ENCODE peak calls at places on chromosomes 5 and 9, in nine cellular contexts. One of them, this sample, is unnamed.

GRCh38 chr5:139668064-139668880 is 20.1 kb downstream of the CXXC5 start:
- DNase-seq in sigmoid colon: no peak
- DNase-seq in heart right ventricle: no peak
- DNase-seq in heart left ventricle: peak
- DNase-seq in neural crest cell: no peak
- DNase-seq in GM12865: peak
- DNase-seq in stomach: peak
- DNase-seq in IMR-90: no peak
- DNase-seq in cardiac fibroblast: peak
- DNase-seq in this sample: no peak

GRCh38 chr5:42974546-42974945 is 65.6 kb downstream of the ANXA2R start:
- DNase-seq in heart left ventricle: no peak
- DNase-seq in cardiac fibroblast: no peak
- DNase-seq in heart right ventricle: no peak
- DNase-seq in stomach: no peak
- DNase-seq in sigmoid colon: no peak
- DNase-seq in IMR-90: peak
- DNase-seq in neural crest cell: no peak
- DNase-seq in GM12865: no peak
- DNase-seq in this sample: no peak

GRCh38 chr5:127568166-127568565 is 50.7 kb downstream of the PRRC1 start:
- DNase-seq in GM12865: no peak
- DNase-seq in heart right ventricle: no peak
- DNase-seq in heart left ventricle: no peak
- DNase-seq in stomach: no peak
- DNase-seq in sigmoid colon: no peak
- DNase-seq in neural crest cell: no peak
- DNase-seq in cardiac fibroblast: no peak
- DNase-seq in IMR-90: no peak
- DNase-seq in this sample: no peak

GRCh38 chr9:124212381-124213050 is 45.2 kb upstream of the NEK6 start:
- DNase-seq in sigmoid colon: peak
- DNase-seq in cardiac fibroblast: peak
- DNase-seq in stomach: peak
- DNase-seq in heart left ventricle: no peak
- DNase-seq in neural crest cell: no peak
- DNase-seq in GM12865: no peak
- DNase-seq in IMR-90: peak
- DNase-seq in heart right ventricle: no peak
- DNase-seq in this sample: peak

GRCh38 chr5:171681667-171682066 is 104.0 kb upstream of the SMIM23 start:
- DNase-seq in stomach: no peak
- DNase-seq in sigmoid colon: no peak
- DNase-seq in GM12865: no peak
- DNase-seq in heart left ventricle: no peak
- DNase-seq in IMR-90: peak
- DNase-seq in heart right ventricle: no peak
- DNase-seq in neural crest cell: no peak
- DNase-seq in cardiac fibroblast: peak
- DNase-seq in this sample: no peak

GRCh38 chr5:147961208-147961749 is 54.9 kb upstream of the C5orf46 start:
- DNase-seq in cardiac fibroblast: no peak
- DNase-seq in IMR-90: no peak
- DNase-seq in heart left ventricle: no peak
- DNase-seq in sigmoid colon: no peak
- DNase-seq in GM12865: no peak
- DNase-seq in heart right ventricle: no peak
- DNase-seq in neural crest cell: no peak
- DNase-seq in stomach: no peak
- DNase-seq in this sample: no peak

GRCh38 chr5:109482748-109483147 is 73.0 kb upstream of the PJA2 start:
- DNase-seq in cardiac fibroblast: no peak
- DNase-seq in heart right ventricle: no peak
- DNase-seq in GM12865: no peak
- DNase-seq in IMR-90: no peak
- DNase-seq in stomach: no peak
- DNase-seq in heart left ventricle: no peak
- DNase-seq in sigmoid colon: no peak
- DNase-seq in neural crest cell: no peak
- DNase-seq in this sample: no peak

GRCh38 chr9:26955222-26955903 is 849 bp upstream of the IFT74 start:
- DNase-seq in sigmoid colon: no peak
- DNase-seq in IMR-90: no peak
- DNase-seq in GM12865: peak
- DNase-seq in heart left ventricle: no peak
- DNase-seq in cardiac fibroblast: peak
- DNase-seq in neural crest cell: no peak
- DNase-seq in heart right ventricle: no peak
- DNase-seq in stomach: no peak
- DNase-seq in this sample: no peak

GRCh38 chr9:110146371-110146770 is 61.6 kb downstream of the C9orf152 start:
- DNase-seq in stomach: no peak
- DNase-seq in sigmoid colon: no peak
- DNase-seq in neural crest cell: no peak
- DNase-seq in GM12865: no peak
- DNase-seq in cardiac fibroblast: no peak
- DNase-seq in heart left ventricle: no peak
- DNase-seq in heart right ventricle: no peak
- DNase-seq in IMR-90: peak
- DNase-seq in this sample: no peak

GRCh38 chr5:67003906-67004729 is 192.5 kb downstream of the CD180 start:
- DNase-seq in sigmoid colon: peak
- DNase-seq in neural crest cell: peak
- DNase-seq in GM12865: peak
- DNase-seq in heart right ventricle: peak
- DNase-seq in cardiac fibroblast: peak
- DNase-seq in stomach: peak
- DNase-seq in heart left ventricle: peak
- DNase-seq in IMR-90: peak
- DNase-seq in this sample: peak

GRCh38 chr5:168679515-168679920 is 100.3 kb upstream of the PANK3 start:
- DNase-seq in stomach: peak
- DNase-seq in GM12865: peak
- DNase-seq in heart left ventricle: peak
- DNase-seq in sigmoid colon: peak
- DNase-seq in neural crest cell: peak
- DNase-seq in heart right ventricle: peak
- DNase-seq in IMR-90: peak
- DNase-seq in cardiac fibroblast: peak
- DNase-seq in this sample: peak

GRCh38 chr5:82330921-82331320 is 52.8 kb upstream of the RPS23 start:
- DNase-seq in cardiac fibroblast: no peak
- DNase-seq in heart left ventricle: no peak
- DNase-seq in heart right ventricle: no peak
- DNase-seq in stomach: no peak
- DNase-seq in GM12865: no peak
- DNase-seq in sigmoid colon: no peak
- DNase-seq in neural crest cell: no peak
- DNase-seq in IMR-90: no peak
- DNase-seq in this sample: no peak

GRCh38 chr5:76583163-76584047 is 39.8 kb downstream of the F2RL2 start:
- DNase-seq in heart left ventricle: no peak
- DNase-seq in heart right ventricle: no peak
- DNase-seq in cardiac fibroblast: peak
- DNase-seq in neural crest cell: no peak
- DNase-seq in sigmoid colon: no peak
- DNase-seq in GM12865: peak
- DNase-seq in IMR-90: peak
- DNase-seq in stomach: no peak
- DNase-seq in this sample: no peak

GRCh38 chr9:68979538-68980314 is 34.2 kb downstream of the PRKACG start:
- DNase-seq in neural crest cell: no peak
- DNase-seq in heart right ventricle: peak
- DNase-seq in sigmoid colon: peak
- DNase-seq in GM12865: peak
- DNase-seq in heart left ventricle: peak
- DNase-seq in stomach: no peak
- DNase-seq in cardiac fibroblast: no peak
- DNase-seq in IMR-90: no peak
- DNase-seq in this sample: no peak

GRCh38 chr9:117407436-117408022 is 7.3 kb downstream of the ASTN2 start:
- DNase-seq in stomach: no peak
- DNase-seq in cardiac fibroblast: no peak
- DNase-seq in GM12865: no peak
- DNase-seq in IMR-90: no peak
- DNase-seq in neural crest cell: no peak
- DNase-seq in heart right ventricle: no peak
- DNase-seq in sigmoid colon: no peak
- DNase-seq in heart left ventricle: no peak
- DNase-seq in this sample: no peak

GRCh38 chr9:38235244-38235643 is 157.3 kb upstream of the ALDH1B1 start:
- DNase-seq in stomach: no peak
- DNase-seq in IMR-90: no peak
- DNase-seq in heart left ventricle: no peak
- DNase-seq in neural crest cell: no peak
- DNase-seq in GM12865: no peak
- DNase-seq in heart right ventricle: no peak
- DNase-seq in cardiac fibroblast: no peak
- DNase-seq in sigmoid colon: no peak
- DNase-seq in this sample: no peak

GRCh38 chr5:81269751-81270686 is 31.4 kb upstream of the ZCCHC9 start:
- DNase-seq in heart right ventricle: no peak
- DNase-seq in sigmoid colon: no peak
- DNase-seq in IMR-90: no peak
- DNase-seq in neural crest cell: no peak
- DNase-seq in GM12865: no peak
- DNase-seq in heart left ventricle: no peak
- DNase-seq in cardiac fibroblast: peak
- DNase-seq in stomach: no peak
- DNase-seq in this sample: no peak

GRCh38 chr5:50727149-50727496 is 60.7 kb downstream of the PARP8 start:
- DNase-seq in heart left ventricle: peak
- DNase-seq in heart right ventricle: no peak
- DNase-seq in GM12865: no peak
- DNase-seq in IMR-90: no peak
- DNase-seq in sigmoid colon: peak
- DNase-seq in stomach: peak
- DNase-seq in cardiac fibroblast: peak
- DNase-seq in neural crest cell: no peak
- DNase-seq in this sample: no peak
- TF ChIP-seq CTCF in heart left ventricle: no peak
- TF ChIP-seq CTCF in heart right ventricle: no peak
- TF ChIP-seq CTCF in GM12865: no peak
- TF ChIP-seq CTCF in IMR-90: no peak
- TF ChIP-seq CTCF in sigmoid colon: no peak
- TF ChIP-seq CTCF in stomach: no peak
- TF ChIP-seq CTCF in cardiac fibroblast: no peak
- TF ChIP-seq CTCF in neural crest cell: no peak
- TF ChIP-seq CTCF in this sample: no peak

GRCh38 chr5:56693220-56693579 is 122.1 kb upstream of the MAP3K1 start:
- DNase-seq in heart left ventricle: no peak
- DNase-seq in GM12865: no peak
- DNase-seq in stomach: no peak
- DNase-seq in neural crest cell: no peak
- DNase-seq in cardiac fibroblast: no peak
- DNase-seq in sigmoid colon: no peak
- DNase-seq in IMR-90: no peak
- DNase-seq in heart right ventricle: no peak
- DNase-seq in this sample: no peak

GRCh38 chr5:56698463-56699381 is 116.6 kb upstream of the MAP3K1 start:
- DNase-seq in cardiac fibroblast: no peak
- DNase-seq in IMR-90: no peak
- DNase-seq in heart left ventricle: no peak
- DNase-seq in heart right ventricle: no peak
- DNase-seq in GM12865: peak
- DNase-seq in neural crest cell: no peak
- DNase-seq in sigmoid colon: no peak
- DNase-seq in stomach: peak
- DNase-seq in this sample: no peak

GRCh38 chr5:56700711-56701110 is 114.6 kb upstream of the MAP3K1 start:
- DNase-seq in heart right ventricle: no peak
- DNase-seq in sigmoid colon: no peak
- DNase-seq in stomach: no peak
- DNase-seq in GM12865: no peak
- DNase-seq in heart left ventricle: no peak
- DNase-seq in neural crest cell: no peak
- DNase-seq in cardiac fibroblast: no peak
- DNase-seq in IMR-90: no peak
- DNase-seq in this sample: no peak

GRCh38 chr5:56699588-56699987 is 115.8 kb upstream of the MAP3K1 start:
- DNase-seq in cardiac fibroblast: no peak
- DNase-seq in heart right ventricle: no peak
- DNase-seq in stomach: no peak
- DNase-seq in IMR-90: no peak
- DNase-seq in heart left ventricle: no peak
- DNase-seq in sigmoid colon: no peak
- DNase-seq in GM12865: no peak
- DNase-seq in neural crest cell: no peak
- DNase-seq in this sample: no peak

GRCh38 chr5:56696900-56697299 is 118.4 kb upstream of the MAP3K1 start:
- DNase-seq in neural crest cell: no peak
- DNase-seq in stomach: no peak
- DNase-seq in IMR-90: peak
- DNase-seq in sigmoid colon: no peak
- DNase-seq in heart left ventricle: no peak
- DNase-seq in GM12865: no peak
- DNase-seq in cardiac fibroblast: peak
- DNase-seq in heart right ventricle: peak
- DNase-seq in this sample: no peak
- TF ChIP-seq CTCF in neural crest cell: no peak
- TF ChIP-seq CTCF in stomach: no peak
- TF ChIP-seq CTCF in IMR-90: no peak
- TF ChIP-seq CTCF in sigmoid colon: no peak
- TF ChIP-seq CTCF in heart left ventricle: no peak
- TF ChIP-seq CTCF in GM12865: no peak
- TF ChIP-seq CTCF in cardiac fibroblast: no peak
- TF ChIP-seq CTCF in heart right ventricle: no peak
- TF ChIP-seq CTCF in this sample: no peak

GRCh38 chr5:88727705-88728313 is 155.2 kb downstream of the MEF2C start:
- DNase-seq in GM12865: peak
- DNase-seq in heart left ventricle: no peak
- DNase-seq in heart right ventricle: no peak
- DNase-seq in sigmoid colon: no peak
- DNase-seq in cardiac fibroblast: peak
- DNase-seq in stomach: no peak
- DNase-seq in neural crest cell: no peak
- DNase-seq in IMR-90: peak
- DNase-seq in this sample: no peak
- TF ChIP-seq CTCF in GM12865: peak
- TF ChIP-seq CTCF in heart left ventricle: peak
- TF ChIP-seq CTCF in heart right ventricle: peak
- TF ChIP-seq CTCF in sigmoid colon: peak
- TF ChIP-seq CTCF in cardiac fibroblast: peak
- TF ChIP-seq CTCF in stomach: no peak
- TF ChIP-seq CTCF in neural crest cell: peak
- TF ChIP-seq CTCF in IMR-90: peak
- TF ChIP-seq CTCF in this sample: no peak

DNA sequence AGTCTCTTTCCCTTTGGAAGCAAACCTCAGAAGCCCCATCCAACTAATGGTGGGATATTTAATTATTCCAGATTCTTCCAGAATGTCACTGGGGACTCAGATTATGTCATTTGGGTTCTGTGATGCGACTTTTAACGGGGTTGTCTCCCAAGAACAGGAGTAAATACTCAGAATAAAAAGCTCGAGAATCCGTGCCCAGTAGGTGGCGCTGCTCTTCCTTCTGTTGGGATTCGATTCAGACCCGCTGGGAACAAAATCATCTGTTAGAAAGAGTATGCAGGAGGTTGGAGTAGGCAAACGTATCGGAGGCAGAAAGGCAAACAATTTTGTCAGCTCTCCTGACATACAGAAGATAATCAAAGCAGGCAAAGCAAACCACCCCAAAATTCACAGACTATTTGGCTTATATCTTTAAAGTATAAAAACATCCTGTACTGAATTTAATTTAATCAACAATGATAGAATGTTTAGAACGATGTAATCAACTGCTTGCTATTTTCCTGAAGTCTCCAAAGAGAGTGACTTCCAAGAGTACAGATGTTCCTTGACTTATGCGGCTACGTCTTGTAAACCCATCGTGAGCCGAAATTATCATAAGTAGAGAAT is 169.9 kb upstream of the RAI14 start:
- DNase-seq in IMR-90: peak
- DNase-seq in neural crest cell: peak
- DNase-seq in stomach: peak
- DNase-seq in sigmoid colon: peak
- DNase-seq in GM12865: peak
- DNase-seq in heart left ventricle: peak
- DNase-seq in heart right ventricle: peak
- DNase-seq in cardiac fibroblast: peak
- DNase-seq in this sample: peak
- TF ChIP-seq CTCF in IMR-90: peak
- TF ChIP-seq CTCF in neural crest cell: peak
- TF ChIP-seq CTCF in stomach: peak
- TF ChIP-seq CTCF in sigmoid colon: peak
- TF ChIP-seq CTCF in GM12865: peak
- TF ChIP-seq CTCF in heart left ventricle: peak
- TF ChIP-seq CTCF in heart right ventricle: peak
- TF ChIP-seq CTCF in cardiac fibroblast: peak
- TF ChIP-seq CTCF in this sample: no peak